ENCODE peak calls at places on chromosomes 2 and 18, in five cellular contexts. Z is heart right ventricle, N is cardiac muscle cell, E is upper lobe of right lung, U is ascending aorta. L is an unnamed sample.

GRCh38 chr2:138602166-138602460 is 100.5 kb downstream of the SPOPL start:
- DNase-seq in E (no peak), N (no peak), U (no peak), Z (no peak), L (no peak)

GRCh38 chr2:120831106-120831505 is 95.4 kb downstream of the GLI2 start:
- DNase-seq in U (no peak), N (no peak), E (peak; percentile 27), Z (no peak), L (no peak)

GRCh38 chr2:240141736-240142135 is 1.3 kb upstream of the OTOS start:
- DNase-seq in U (no peak), Z (no peak), N (no peak), E (peak; percentile 44), L (peak; percentile 28)

GRCh38 chr2:211930331-211930730 is 608.3 kb downstream of the ERBB4 start:
- DNase-seq in E (no peak), N (no peak), U (no peak), Z (no peak), L (no peak)

GRCh38 chr2:45708501-45708900 is 57.0 kb downstream of the PRKCE start:
- DNase-seq in U (no peak), Z (no peak), N (no peak), E (no peak), L (no peak)

GRCh38 chr2:199777315-199777714 is 73.7 kb downstream of the FTCDNL1 start:
- DNase-seq in E (no peak), U (no peak), Z (no peak), N (no peak), L (no peak)

GRCh38 chr2:85772841-85773491 is 19.2 kb downstream of the ATOH8 start:
- DNase-seq in E (no peak), Z (peak; percentile 64), N (no peak), U (no peak), L (no peak)

GRCh38 chr2:237391140-237391539 is 22.8 kb downstream of the COL6A3 start:
- DNase-seq in Z (no peak), N (no peak), E (no peak), U (no peak), L (no peak)

GRCh38 chr2:9782197-9782719 is 61.0 kb upstream of the TAF1B start:
- DNase-seq in N (no peak), U (no peak), Z (no peak), E (peak; percentile 61), L (peak; percentile 53)

GRCh38 chr18:48613589-48613988 is 74.8 kb downstream of the CTIF start:
- DNase-seq in N (no peak), U (no peak), E (no peak), Z (no peak), L (no peak)

GRCh38 chr2:232438951-232439757 is 16.8 kb upstream of the ALPI start:
- DNase-seq in Z (no peak), N (peak; percentile 23), U (no peak), E (peak; percentile 66), L (peak; percentile 48)

GRCh38 chr2:166126014-166126639 is 1.7 kb downstream of the SCN1A start:
- DNase-seq in U (no peak), N (no peak), E (peak; percentile 74), Z (no peak), L (peak; percentile 55)

GRCh38 chr2:213188971-213189899 is 37.8 kb upstream of the IKZF2 start:
- DNase-seq in N (peak; percentile 49), Z (no peak), E (no peak), U (no peak), L (peak; percentile 30)

GRCh38 chr2:47167149-47167548 is 12.0 kb upstream of the STPG4 start:
- DNase-seq in E (no peak), Z (no peak), N (no peak), U (no peak), L (no peak)

GRCh38 chr18:48032876-48033769 is 102.7 kb upstream of the SMAD2 start:
- DNase-seq in Z (no peak), U (no peak), E (peak; percentile 11), N (no peak), L (no peak)

GRCh38 chr2:133369896-133370295 is 198.4 kb downstream of the NCKAP5 start:
- DNase-seq in U (no peak), N (no peak), Z (no peak), E (no peak), L (no peak)

GRCh38 chr2:173184031-173185004 is 108.7 kb downstream of the MAP3K20 start:
- DNase-seq in N (no peak), U (peak; percentile 13), Z (peak; percentile 40), E (no peak), L (no peak)

GRCh38 chr18:23822590-23823385 is 133.5 kb downstream of the LAMA3 start:
- DNase-seq in E (no peak), Z (no peak), U (no peak), N (no peak), L (no peak)

GRCh38 chr2:72023678-72024390 is 123.8 kb downstream of the CYP26B1 start:
- DNase-seq in Z (peak; percentile 0), N (no peak), E (no peak), U (no peak), L (no peak)

GRCh38 chr2:47002480-47003381 is 87.1 kb upstream of the MCFD2 start:
- DNase-seq in E (no peak), N (peak; percentile 55), Z (no peak), U (no peak), L (no peak)

GRCh38 chr2:172172513-172173217 is 70.0 kb upstream of the DLX2 start:
- DNase-seq in U (no peak), E (peak; percentile 86), N (peak; percentile 87), Z (peak; percentile 60), L (peak; percentile 82)

DNA sequence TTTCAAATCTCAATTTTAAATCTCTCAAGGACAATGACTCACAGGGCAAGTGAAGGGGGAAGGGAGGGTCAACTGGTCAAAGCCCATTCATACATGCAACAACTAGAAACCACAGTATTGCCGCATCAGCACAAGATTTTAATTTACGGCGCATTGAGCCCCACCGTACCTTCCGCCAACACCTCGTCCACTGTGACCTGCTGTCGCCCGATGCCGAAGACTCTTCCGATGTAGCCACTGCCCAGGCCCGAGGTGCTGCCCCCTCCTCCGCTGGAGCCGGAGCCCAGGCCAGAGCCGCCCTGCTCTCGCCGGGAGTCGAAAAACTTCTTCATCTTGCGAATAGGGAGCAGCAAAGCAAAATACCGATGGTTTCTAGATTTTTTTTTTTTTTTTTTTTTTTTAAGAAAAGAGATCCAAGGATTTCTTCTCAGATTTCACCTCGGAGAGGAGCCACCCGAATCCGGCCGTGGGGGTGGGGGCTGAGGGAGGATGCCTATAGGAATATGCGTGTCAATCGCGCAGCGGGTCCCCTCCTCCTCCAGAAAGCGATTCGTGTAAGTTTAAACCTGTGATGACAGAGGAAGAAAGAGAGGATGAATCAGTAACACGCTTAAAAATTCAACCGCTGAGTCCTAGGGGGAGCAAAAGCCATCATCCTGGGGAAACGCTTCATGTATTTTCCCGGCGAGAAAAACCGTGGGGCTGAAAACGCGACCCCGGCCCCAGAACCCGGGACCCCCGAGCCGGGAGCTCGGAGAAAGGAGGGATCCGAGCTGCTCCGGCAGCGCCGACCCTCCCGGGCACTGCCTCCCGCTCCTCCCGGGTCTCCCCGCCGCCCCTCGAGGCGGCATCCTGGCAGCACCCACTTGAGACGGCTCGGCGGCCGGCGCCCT is 584 bp downstream of the AAK1 start:
- DNase-seq in E (peak; percentile 76), U (peak; percentile 28), Z (peak; percentile 53), N (peak; percentile 73), L (peak; percentile 67)
- TF ChIP-seq CTCF in E (no peak), U (no peak), Z (no peak), N (peak; percentile 6), L (no peak)

DNA sequence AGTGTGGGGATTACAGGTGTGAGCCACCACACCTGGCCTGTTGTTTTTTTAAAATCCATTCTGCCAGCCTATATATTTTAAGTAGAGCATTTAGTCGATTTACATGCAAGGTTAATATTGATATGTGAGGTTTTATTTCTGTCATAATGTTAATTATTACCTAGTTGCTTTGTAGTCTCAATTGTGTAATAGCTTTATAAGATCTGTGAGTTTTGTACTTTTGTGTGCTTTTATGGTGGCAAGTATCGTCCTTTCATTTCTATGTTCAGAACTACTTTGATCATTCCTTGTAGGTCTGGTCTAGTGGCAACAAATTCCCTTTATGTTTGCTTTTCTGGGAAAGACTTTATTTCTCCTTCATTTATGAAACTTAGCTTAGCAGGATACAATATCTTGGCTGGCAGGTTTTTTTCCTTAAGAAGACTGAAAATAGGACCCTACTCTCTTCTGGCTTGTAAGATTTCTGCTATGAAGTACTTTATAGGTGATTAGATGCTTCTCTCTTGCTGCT is 51.0 kb upstream of the FAM117B start:
- DNase-seq in E (no peak), N (no peak), U (no peak), Z (no peak), L (no peak)
- H3K27ac ChIP-seq in E (no peak overlapping the region), N (no peak overlapping the region), U (no peak overlapping the region), Z (no peak overlapping the region), L (no peak overlapping the region)

DNA sequence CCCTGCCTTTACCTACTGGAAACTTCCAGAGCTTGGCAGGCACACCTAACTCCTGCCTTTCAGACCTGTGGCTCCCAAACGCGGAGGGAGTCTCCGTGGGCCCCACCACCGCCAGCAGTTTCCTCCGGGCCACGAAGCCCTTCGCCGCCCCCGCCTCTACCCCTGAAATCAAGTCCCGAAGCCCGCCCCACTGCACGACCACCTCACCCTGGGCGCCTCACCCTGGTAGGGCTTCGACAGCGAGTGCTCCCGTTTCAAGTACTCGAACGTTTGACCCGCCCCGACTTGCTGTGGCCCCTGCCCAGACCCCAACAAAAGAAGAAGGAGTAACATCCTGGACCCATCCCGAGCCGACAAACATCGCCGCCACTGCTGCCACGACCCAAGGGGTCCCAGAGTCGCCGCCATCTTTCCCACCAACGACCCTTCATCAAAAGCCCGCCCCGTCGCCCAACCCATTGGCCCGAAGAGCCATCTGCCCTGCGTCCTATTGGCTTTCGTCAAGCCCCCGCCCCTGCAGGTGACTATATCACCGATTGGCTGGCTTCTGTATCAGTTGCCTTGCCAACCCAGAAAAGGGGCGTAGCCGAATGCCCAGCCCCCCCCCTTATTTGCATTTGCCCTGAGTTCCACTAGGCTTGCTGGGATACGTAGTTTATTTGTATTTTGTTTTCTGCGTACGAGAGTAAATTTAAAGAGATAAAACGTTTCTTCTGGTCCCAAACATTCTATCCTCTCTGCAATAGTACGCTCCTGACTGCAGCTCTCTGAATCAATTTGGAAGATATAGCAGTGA is at the start of gene LMAN2L:
- DNase-seq in U (peak; percentile 97), Z (peak; percentile 99), E (peak; percentile 98), N (peak; percentile 99), L (peak; percentile 98)
- TF ChIP-seq CTCF in U (no peak), Z (no peak), E (no peak), N (no peak), L (no peak)

GRCh38 chr2:239113164-239113563 is 265.3 kb downstream of the TWIST2 start:
- DNase-seq in Z (no peak), U (no peak), N (no peak), E (no peak), L (no peak)

GRCh38 chr2:239113592-239113991 is 265.7 kb downstream of the TWIST2 start:
- DNase-seq in Z (no peak), E (no peak), N (no peak), U (no peak), L (no peak)

GRCh38 chr2:239114616-239115265 is 266.9 kb downstream of the TWIST2 start:
- DNase-seq in N (no peak), Z (no peak), U (no peak), E (no peak), L (no peak)

GRCh38 chr2:239115616-239116015 is 267.7 kb downstream of the TWIST2 start:
- DNase-seq in E (no peak), Z (no peak), U (no peak), N (no peak), L (no peak)

DNA sequence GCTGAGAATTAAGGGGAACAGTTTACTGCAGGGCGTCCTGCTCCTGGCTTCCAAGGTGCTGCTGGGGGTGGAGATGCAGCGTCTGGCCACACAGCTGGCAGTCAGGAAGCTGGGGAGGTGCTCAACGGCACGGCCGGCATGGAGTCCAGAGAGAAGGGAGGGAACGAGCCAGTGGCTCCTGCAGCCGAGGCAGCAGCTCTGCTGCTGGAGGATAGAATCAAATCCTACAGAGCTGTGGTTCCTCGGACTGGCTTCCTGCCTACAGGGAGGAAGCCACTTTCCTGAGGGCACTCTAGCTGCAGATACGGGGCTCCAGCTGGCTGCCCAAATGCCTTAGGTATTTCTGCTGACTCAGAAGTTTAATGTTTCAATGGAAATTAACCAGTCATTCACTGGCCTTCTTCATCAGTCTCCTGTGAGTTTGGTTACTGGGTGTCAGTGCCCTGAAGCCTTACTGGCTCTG is 266.3 kb downstream of the TWIST2 start:
- DNase-seq in U (no peak), E (no peak), N (no peak), Z (no peak), L (no peak)
- H3K27ac ChIP-seq in U (no peak overlapping the region), E (peak overlapping the region; percentile 48), N (no peak overlapping the region), Z (peak overlapping the region; percentile 35), L (peak overlapping the region; percentile 22)